ENCODE peak calls at places on chromosomes 13 and 19, in nine cellular contexts. F, R, A, N, V, G, L, P and E are unnamed samples.

GRCh38 chr19:23978068-23978467 is 63.4 kb downstream of the ZNF726 start:
- DNase-seq in F (no peak), R (no peak), A (no peak), N (no peak), V (no peak), G (no peak), L (no peak), P (no peak), E (no peak)

GRCh38 chr19:30253581-30253996 is 118.6 kb upstream of the ZNF536 start:
- DNase-seq in F (no peak), R (no peak), A (no peak), N (peak; percentile 89), V (no peak), G (no peak), L (no peak), P (no peak), E (no peak)

GRCh38 chr19:43777163-43777700 is 3.5 kb downstream of the KCNN4 start:
- DNase-seq in F (no peak), R (no peak), A (peak; percentile 91), N (peak; percentile 44), V (no peak), G (no peak), L (peak; percentile 53), P (no peak), E (no peak)

GRCh38 chr19:39709026-39709872 is 5.0 kb downstream of the LGALS14 start:
- DNase-seq in F (no peak), R (no peak), A (no peak), N (no peak), V (no peak), G (no peak), L (no peak), P (no peak), E (no peak)

GRCh38 chr19:18731562-18732008 is 48.1 kb downstream of the CRTC1 start:
- DNase-seq in F (no peak), R (no peak), A (no peak), N (no peak), V (no peak), G (no peak), L (no peak), P (no peak), E (no peak)

GRCh38 chr13:67221630-67222226 is 8.4 kb downstream of the PCDH9 start:
- DNase-seq in F (no peak), R (no peak), A (no peak), N (no peak), V (no peak), G (no peak), L (no peak), P (no peak), E (no peak)

GRCh38 chr19:19113040-19113541 is 25.2 kb downstream of the TMEM161A start:
- DNase-seq in F (no peak), R (no peak), A (peak; percentile 80), N (peak; percentile 71), V (no peak), G (no peak), L (no peak), P (no peak), E (no peak)

GRCh38 chr13:101624981-101625380 is 172.5 kb downstream of the ITGBL1 start:
- DNase-seq in F (no peak), R (no peak), A (no peak), N (no peak), V (no peak), G (no peak), L (no peak), P (no peak), E (no peak)

GRCh38 chr19:32873560-32873959 is 4.0 kb upstream of the SLC7A9 start:
- DNase-seq in F (no peak), R (no peak), A (no peak), N (no peak), V (no peak), G (no peak), L (no peak), P (no peak), E (no peak)

GRCh38 chr19:49455729-49456128 is 2.7 kb downstream of the ALDH16A1 start:
- DNase-seq in F (no peak), R (no peak), A (no peak), N (peak; percentile 23), V (no peak), G (no peak), L (no peak), P (no peak), E (no peak)

GRCh38 chr13:106063591-106064308 is 471.7 kb downstream of the EFNB2 start:
- DNase-seq in F (no peak), R (no peak), A (no peak), N (peak; percentile 63), V (no peak), G (no peak), L (no peak), P (peak; percentile 56), E (no peak)

GRCh38 chr13:51453308-51453958 is 597 bp upstream of the INTS6 start:
- DNase-seq in F (peak; percentile 71), R (peak; percentile 85), A (peak; percentile 99), N (peak; percentile 90), V (peak; percentile 89), G (no peak), L (peak; percentile 93), P (no peak), E (peak; percentile 87)

GRCh38 chr19:49145485-49146407 is 9.4 kb downstream of the HRC start:
- DNase-seq in F (peak; percentile 64), R (peak; percentile 82), A (peak; percentile 78), N (peak; percentile 83), V (no peak), G (peak; percentile 84), L (peak; percentile 90), P (peak; percentile 20), E (peak; percentile 89)

GRCh38 chr13:45180713-45181601 is 19.9 kb downstream of the KCTD4 start:
- DNase-seq in F (no peak), R (no peak), A (no peak), N (no peak), V (no peak), G (no peak), L (no peak), P (no peak), E (no peak)

GRCh38 chr13:45180303-45180702 is 20.5 kb downstream of the KCTD4 start:
- DNase-seq in F (no peak), R (no peak), A (no peak), N (no peak), V (no peak), G (no peak), L (no peak), P (no peak), E (no peak)

GRCh38 chr13:45174478-45174877 is 26.4 kb downstream of the KCTD4 start:
- DNase-seq in F (no peak), R (no peak), A (no peak), N (no peak), V (no peak), G (no peak), L (no peak), P (no peak), E (no peak)

GRCh38 chr13:45179428-45179827 is 21.4 kb downstream of the KCTD4 start:
- DNase-seq in F (no peak), R (no peak), A (no peak), N (peak; percentile 30), V (no peak), G (no peak), L (no peak), P (no peak), E (peak; percentile 40)

DNA sequence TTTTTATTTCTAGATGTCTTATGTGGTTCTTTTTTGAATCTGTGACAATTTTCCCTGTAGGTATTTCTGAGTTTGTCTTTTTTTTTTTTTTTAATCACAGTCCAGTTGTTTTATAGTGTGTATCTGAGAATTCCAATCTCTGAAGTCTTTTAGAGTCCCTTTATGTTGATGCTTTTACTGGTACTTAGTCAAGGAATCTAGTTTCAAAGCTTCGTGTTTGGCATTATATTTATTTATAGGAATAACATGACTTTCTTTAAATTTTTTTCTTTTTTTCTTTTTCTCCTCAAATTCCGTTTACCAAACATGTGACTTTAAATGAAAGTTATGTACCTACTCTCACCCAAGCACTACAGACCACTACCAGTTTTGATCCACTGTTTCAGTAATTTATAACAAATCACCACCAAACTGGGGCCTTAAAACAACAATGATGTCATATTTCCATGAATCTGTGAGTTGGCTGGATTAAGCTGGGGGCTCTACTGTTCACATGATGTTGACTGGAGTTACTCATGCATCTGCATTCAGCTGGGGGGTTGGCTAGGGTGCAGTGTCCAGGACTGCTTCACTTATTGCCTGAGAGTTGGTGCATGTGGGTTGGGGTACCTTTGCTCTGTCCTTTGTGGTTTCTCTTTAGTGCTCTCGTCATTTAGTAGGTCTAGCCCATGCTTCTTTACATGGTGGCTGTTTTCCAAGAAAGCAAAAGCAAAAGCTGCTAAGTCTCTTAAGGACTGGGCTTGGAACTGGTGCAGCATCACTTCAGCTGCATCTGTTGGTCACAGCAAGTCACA is 22.3 kb downstream of the KCTD4 start:
- DNase-seq in F (no peak), R (no peak), A (no peak), N (peak; percentile 78), V (no peak), G (no peak), L (no peak), P (no peak), E (peak; percentile 35)
- TF ChIP-seq CTCF in F (no peak), R (no peak), A (no peak), N (no peak), V (no peak), G (no peak), L (no peak), P (no peak), E (no peak)

GRCh38 chr13:27053235-27053884 is 118.3 kb downstream of the USP12 start:
- DNase-seq in F (no peak), R (no peak), A (peak; percentile 69), N (no peak), V (no peak), G (no peak), L (no peak), P (no peak), E (no peak)
- H3K4me3 ChIP-seq in F (no peak overlapping the region), R (no peak overlapping the region), A (no peak overlapping the region), N (no peak overlapping the region), V (no peak overlapping the region), G (no peak overlapping the region), L (no peak overlapping the region), P (no peak overlapping the region), E (no peak overlapping the region)

DNA sequence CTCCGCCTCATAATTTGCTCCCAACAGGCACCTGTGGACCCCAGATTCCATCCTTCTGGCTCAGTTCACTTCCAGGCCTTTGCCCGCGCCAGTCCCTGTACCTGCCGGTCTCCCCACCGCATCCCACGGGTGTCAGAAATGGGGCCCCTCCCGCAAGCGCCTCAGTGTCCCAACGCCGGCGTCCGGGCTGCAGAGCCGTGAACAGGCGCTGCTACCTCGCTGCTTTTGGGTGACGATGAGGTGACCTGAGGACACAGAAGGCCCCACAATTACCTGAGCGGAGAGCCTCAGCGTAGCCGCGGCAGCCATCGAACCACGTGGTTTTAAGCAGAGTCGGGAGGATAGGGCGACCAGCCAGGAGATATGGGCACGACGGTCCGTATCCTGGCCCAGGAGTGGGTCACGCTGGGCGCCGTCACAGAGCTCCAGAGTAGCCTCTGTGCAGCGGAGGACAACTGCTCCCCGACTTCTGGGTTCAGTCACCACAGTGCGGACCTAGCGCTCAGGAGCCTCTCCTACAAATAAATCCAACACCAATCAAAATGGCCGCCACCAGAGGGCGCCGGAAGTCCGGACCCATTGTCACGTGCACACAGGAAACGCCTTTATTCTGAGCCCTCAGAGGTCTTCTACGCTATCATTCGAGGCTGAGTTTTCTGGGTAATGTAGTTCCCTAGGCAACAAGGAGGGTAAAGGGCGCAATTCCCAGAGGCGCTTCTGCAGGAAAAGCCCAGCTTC is at the start of gene ZNF814:
- DNase-seq in F (peak; percentile 46), R (peak; percentile 78), A (peak; percentile 14), N (peak; percentile 91), V (peak; percentile 85), G (no peak), L (peak; percentile 88), P (peak; percentile 29), E (peak; percentile 90)
- TF ChIP-seq CTCF in F (peak; percentile 13), R (peak; percentile 33), A (peak; percentile 24), N (peak; percentile 31), V (no peak), G (peak; percentile 48), L (peak; percentile 39), P (peak; percentile 38), E (no peak)

GRCh38 chr13:73057284-73058025 is 1.4 kb upstream of the KLF5 start:
- DNase-seq in F (no peak), R (no peak), A (no peak), N (no peak), V (no peak), G (no peak), L (no peak), P (no peak), E (no peak)
- H3K4me3 ChIP-seq in F (peak overlapping the region; percentile 93), R (no peak overlapping the region), A (no peak overlapping the region), N (no peak overlapping the region), V (peak overlapping the region; percentile 83), G (peak overlapping the region; percentile 48), L (no peak overlapping the region), P (no peak overlapping the region), E (peak overlapping the region; percentile 77)